ENCODE peak calls at places on chromosome 15, in four cellular contexts. S, F, U and K are unnamed samples.

GRCh38 chr15:101723161-101723873 is 956 bp downstream of the TARS3 start:
- DNase-seq in S (no peak), F (no peak), U (peak), K (no peak)

GRCh38 chr15:93065641-93066045 is 23.4 kb downstream of the RGMA start:
- DNase-seq in S (no peak), F (no peak), U (no peak), K (no peak)

GRCh38 chr15:89052474-89052873 is 35.8 kb upstream of the ABHD2 start:
- DNase-seq in S (no peak), F (no peak), U (peak), K (no peak)

GRCh38 chr15:64070965-64071851 is 22.4 kb downstream of the CIAO2A start:
- DNase-seq in S (no peak), F (peak), U (peak), K (no peak)

GRCh38 chr15:51234181-51234927 is 104.0 kb downstream of the CYP19A1 start:
- DNase-seq in S (no peak), F (no peak), U (no peak), K (no peak)

GRCh38 chr15:32105258-32106248 is 75.2 kb downstream of the CHRNA7 start:
- DNase-seq in S (no peak), F (peak), U (no peak), K (no peak)

GRCh38 chr15:33215941-33216872 is 21.7 kb upstream of the FMN1 start:
- DNase-seq in S (peak), F (no peak), U (peak), K (no peak)

GRCh38 chr15:28885630-28886430 is at the start of gene APBA2:
- DNase-seq in S (peak), F (no peak), U (peak), K (no peak)

GRCh38 chr15:70023769-70024491 is 73.8 kb downstream of the TLE3 start:
- DNase-seq in S (peak), F (peak), U (peak), K (peak)

GRCh38 chr15:31262901-31263671 is 63.5 kb upstream of the KLF13 start:
- DNase-seq in S (no peak), F (no peak), U (peak), K (peak)

GRCh38 chr15:39851505-39852082 is 68.5 kb downstream of the GPR176 start:
- DNase-seq in S (no peak), F (no peak), U (peak), K (no peak)

GRCh38 chr15:83446904-83447708 is at the start of gene SH3GL3:
- DNase-seq in S (peak), F (peak), U (peak), K (peak)

GRCh38 chr15:62619526-62619925 is 423.0 kb upstream of the TPM1 start:
- DNase-seq in S (no peak), F (no peak), U (no peak), K (no peak)
- H3K27ac ChIP-seq in S (no peak), F (no peak), U (peak), K (no peak)

GRCh38 chr15:77416954-77417353 is 3.0 kb downstream of the PEAK1 start:
- DNase-seq in S (no peak), F (no peak), U (no peak), K (no peak)

GRCh38 chr15:77417642-77418041 is 2.3 kb downstream of the PEAK1 start:
- DNase-seq in S (no peak), F (no peak), U (peak), K (no peak)

GRCh38 chr15:77419836-77420609 is at the start of gene PEAK1:
- DNase-seq in S (peak), F (peak), U (peak), K (peak)

GRCh38 chr15:77419050-77419835 is 661 bp downstream of the PEAK1 start:
- DNase-seq in S (peak), F (peak), U (peak), K (peak)

GRCh38 chr15:77418341-77419049 is 1.4 kb downstream of the PEAK1 start:
- DNase-seq in S (no peak), F (no peak), U (peak), K (no peak)
- H3K4me3 ChIP-seq in S (peak), F (peak), U (peak), K (peak)

GRCh38 chr15:95025924-95026728 is 794.8 kb downstream of the MCTP2 start:
- DNase-seq in S (peak), F (peak), U (peak), K (no peak)

GRCh38 chr15:95018888-95019545 is 787.7 kb downstream of the MCTP2 start:
- DNase-seq in S (no peak), F (no peak), U (peak), K (no peak)

GRCh38 chr15:95021816-95022215 is 790.5 kb downstream of the MCTP2 start:
- DNase-seq in S (no peak), F (no peak), U (no peak), K (no peak)

GRCh38 chr15:95019907-95020306 is 788.5 kb downstream of the MCTP2 start:
- DNase-seq in S (no peak), F (no peak), U (no peak), K (no peak)

GRCh38 chr15:95024388-95024787 is 793.0 kb downstream of the MCTP2 start:
- DNase-seq in S (peak), F (no peak), U (peak), K (no peak)
- TF ChIP-seq CTCF in S (peak), F (peak), U (peak), K (peak)

GRCh38 chr15:68333775-68334470 is 56.4 kb downstream of the FEM1B start:
- DNase-seq in S (no peak), F (no peak), U (peak), K (peak)
- H3K27ac ChIP-seq in S (no peak), F (peak), U (no peak), K (no peak)